ENCODE peak calls at places on chromosome 13, in four cellular contexts. Z is PC-9; M is CD8-positive, alpha-beta T cell; Y is endodermal cell. E is an unnamed sample.

GRCh38 chr13:23488442-23488841 is 54.9 kb upstream of the SACS start:
- DNase-seq in Z (peak; percentile 67), M (no peak), Y (no peak), E (no peak)

GRCh38 chr13:20702945-20703784 is at the start of gene IL17D:
- DNase-seq in Z (peak; percentile 39), M (no peak), Y (peak; percentile 79), E (peak; percentile 37)

GRCh38 chr13:67118277-67118676 is 111.9 kb downstream of the PCDH9 start:
- DNase-seq in Z (no peak), M (no peak), Y (no peak), E (no peak)

GRCh38 chr13:43364210-43365041 is 341.0 kb downstream of the DNAJC15 start:
- DNase-seq in Z (no peak), M (no peak), Y (no peak), E (no peak)

GRCh38 chr13:40064723-40065122 is 409.3 kb downstream of the COG6 start:
- DNase-seq in Z (no peak), M (no peak), Y (no peak), E (no peak)

GRCh38 chr13:31588331-31588730 is 151.0 kb upstream of the RXFP2 start:
- DNase-seq in Z (no peak), M (no peak), Y (no peak), E (no peak)

GRCh38 chr13:80038371-80038770 is 302.6 kb downstream of the SPRY2 start:
- DNase-seq in Z (no peak), M (no peak), Y (no peak), E (no peak)

GRCh38 chr13:30148171-30148754 is 159.1 kb downstream of the KATNAL1 start:
- DNase-seq in Z (no peak), M (peak; percentile 35), Y (no peak), E (peak; percentile 20)

GRCh38 chr13:73429691-73430090 is 370.9 kb downstream of the KLF5 start:
- DNase-seq in Z (peak; percentile 77), M (no peak), Y (no peak), E (no peak)

GRCh38 chr13:112441779-112442310 is 65.7 kb downstream of the SPACA7 start:
- DNase-seq in Z (no peak), M (no peak), Y (peak; percentile 22), E (no peak)

GRCh38 chr13:101757446-101758039 is 305.1 kb downstream of the ITGBL1 start:
- DNase-seq in Z (peak; percentile 58), M (no peak), Y (no peak), E (no peak)

GRCh38 chr13:111506131-111506530 is 185.7 kb downstream of the TEX29 start:
- DNase-seq in Z (no peak), M (no peak), Y (no peak), E (no peak)

GRCh38 chr13:97212540-97213146 is 9.5 kb upstream of the MBNL2 start:
- DNase-seq in Z (peak; percentile 55), M (no peak), Y (peak; percentile 67), E (no peak)

GRCh38 chr13:20190481-20191310 is 2.0 kb downstream of the GJB2 start:
- DNase-seq in Z (no peak), M (no peak), Y (no peak), E (no peak)

GRCh38 chr13:60604058-60604457 is 207.0 kb downstream of the TDRD3 start:
- DNase-seq in Z (no peak), M (no peak), Y (no peak), E (no peak)

GRCh38 chr13:46586766-46587509 is 34.0 kb downstream of the LRCH1 start:
- DNase-seq in Z (no peak), M (no peak), Y (no peak), E (no peak)

GRCh38 chr13:26379831-26380230 is 125.9 kb downstream of the CDK8 start:
- DNase-seq in Z (no peak), M (no peak), Y (no peak), E (no peak)

GRCh38 chr13:26380930-26381329 is 127.0 kb downstream of the CDK8 start:
- DNase-seq in Z (no peak), M (no peak), Y (no peak), E (no peak)

GRCh38 chr13:26377038-26377437 is 123.1 kb downstream of the CDK8 start:
- DNase-seq in Z (no peak), M (no peak), Y (peak; percentile 81), E (no peak)

GRCh38 chr13:26376430-26376829 is 122.5 kb downstream of the CDK8 start:
- DNase-seq in Z (no peak), M (no peak), Y (no peak), E (no peak)

DNA sequence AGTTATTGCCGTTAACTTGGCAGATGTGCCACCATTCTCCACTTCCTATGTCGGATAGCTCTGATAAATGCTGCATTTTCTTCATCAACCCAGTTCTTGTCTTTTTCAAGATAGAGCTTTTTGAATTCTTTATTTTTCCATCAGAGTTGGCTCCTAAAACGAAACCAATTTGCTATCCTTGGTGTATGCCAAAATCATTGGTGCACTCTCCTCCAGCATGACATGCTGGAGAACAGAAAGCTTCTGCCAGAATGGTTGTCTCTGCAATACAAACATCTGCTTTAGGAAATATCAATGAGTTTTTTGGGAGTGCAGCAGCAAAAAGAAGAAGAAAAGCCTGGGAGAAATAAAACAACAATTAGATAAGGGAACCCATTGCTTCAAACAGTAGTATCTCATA is 124.2 kb downstream of the CDK8 start:
- DNase-seq in Z (no peak), M (no peak), Y (no peak), E (no peak)
- TF ChIP-seq CTCF in Z (no peak), M (no peak), Y (no peak), E (no peak)

DNA sequence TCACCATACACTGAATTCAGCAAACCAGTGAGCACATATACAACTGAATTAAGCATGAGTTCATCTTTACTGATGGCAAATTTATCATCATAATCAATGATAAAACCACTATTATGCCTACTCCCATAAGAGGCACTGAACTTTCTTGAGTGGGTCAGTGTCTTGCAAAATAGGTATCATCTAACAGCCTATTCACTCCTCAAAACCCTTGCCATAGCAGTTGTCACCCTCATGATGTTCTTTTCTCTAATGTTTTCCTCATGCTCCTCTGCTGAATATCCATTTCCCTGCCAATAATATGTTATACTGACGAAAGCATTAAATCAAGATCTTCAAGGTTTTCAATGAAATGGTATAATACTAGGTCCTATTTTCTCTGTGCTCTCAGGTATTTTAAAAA is 5.6 kb downstream of the ARGLU1 start:
- DNase-seq in Z (no peak), M (no peak), Y (no peak), E (no peak)
- H3K4me1 ChIP-seq in Z (peaks cover 27% of the 10 kb centered on the region), M (peaks cover 47% of the 10 kb centered on the region), Y (no peaks in the 10 kb centered on the region), E (peaks cover 49% of the 10 kb centered on the region)

GRCh38 chr13:54305377-54305776 is 1276.8 kb downstream of the OLFM4 start:
- DNase-seq in Z (no peak), M (no peak), Y (peak; percentile 65), E (no peak)
- TF ChIP-seq CTCF in Z (no peak), M (no peak), Y (peak; percentile 77), E (no peak)

DNA sequence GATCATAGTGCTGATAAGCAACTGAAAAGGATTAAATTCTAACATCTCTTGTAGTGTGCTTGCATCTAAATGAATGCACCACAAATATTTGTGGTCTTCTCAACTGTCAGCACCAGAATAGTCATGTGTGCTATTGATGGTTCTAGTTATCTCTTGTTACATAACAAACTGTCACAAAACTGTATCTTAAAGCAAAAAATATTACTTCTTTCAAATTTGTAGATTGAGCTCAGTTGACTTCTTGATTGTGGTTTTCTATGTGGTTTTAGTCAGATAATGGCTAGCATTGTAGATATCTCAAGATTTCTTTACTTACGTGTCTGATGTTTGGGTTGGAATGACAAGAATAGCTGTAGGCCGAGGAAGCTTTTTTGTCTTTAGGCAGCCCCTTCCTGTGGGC is 431.3 kb downstream of the SLITRK6 start:
- DNase-seq in Z (no peak), M (no peak), Y (no peak), E (no peak)
- H3K4me1 ChIP-seq in Z (no peaks in the 10 kb centered on the region), M (no peaks in the 10 kb centered on the region), Y (no peaks in the 10 kb centered on the region), E (no peaks in the 10 kb centered on the region)

GRCh38 chr13:98585398-98585754 is 8.5 kb upstream of the STK24 start:
- DNase-seq in Z (no peak), M (no peak), Y (no peak), E (peak; percentile 40)

GRCh38 chr13:98585946-98586345 is 9.0 kb upstream of the STK24 start:
- DNase-seq in Z (no peak), M (no peak), Y (no peak), E (no peak)

GRCh38 chr13:98584668-98585397 is 7.9 kb upstream of the STK24 start:
- DNase-seq in Z (no peak), M (no peak), Y (no peak), E (no peak)

GRCh38 chr13:98582947-98583346 is 6.0 kb upstream of the STK24 start:
- DNase-seq in Z (no peak), M (no peak), Y (no peak), E (no peak)

GRCh38 chr13:98586400-98587144 is 9.7 kb upstream of the STK24 start:
- DNase-seq in Z (peak; percentile 72), M (no peak), Y (no peak), E (no peak)
- TF ChIP-seq CTCF in Z (no peak), M (no peak), Y (no peak), E (no peak)

GRCh38 chr13:50526771-50527567 is 316.5 kb downstream of the DLEU7 start:
- DNase-seq in Z (no peak), M (no peak), Y (no peak), E (no peak)

GRCh38 chr13:50527612-50528509 is 315.6 kb downstream of the DLEU7 start:
- DNase-seq in Z (no peak), M (no peak), Y (no peak), E (no peak)

GRCh38 chr13:50521750-50522149 is 321.7 kb downstream of the DLEU7 start:
- DNase-seq in Z (no peak), M (no peak), Y (no peak), E (no peak)

GRCh38 chr13:50523307-50523706 is 320.2 kb downstream of the DLEU7 start:
- DNase-seq in Z (no peak), M (no peak), Y (no peak), E (no peak)

DNA sequence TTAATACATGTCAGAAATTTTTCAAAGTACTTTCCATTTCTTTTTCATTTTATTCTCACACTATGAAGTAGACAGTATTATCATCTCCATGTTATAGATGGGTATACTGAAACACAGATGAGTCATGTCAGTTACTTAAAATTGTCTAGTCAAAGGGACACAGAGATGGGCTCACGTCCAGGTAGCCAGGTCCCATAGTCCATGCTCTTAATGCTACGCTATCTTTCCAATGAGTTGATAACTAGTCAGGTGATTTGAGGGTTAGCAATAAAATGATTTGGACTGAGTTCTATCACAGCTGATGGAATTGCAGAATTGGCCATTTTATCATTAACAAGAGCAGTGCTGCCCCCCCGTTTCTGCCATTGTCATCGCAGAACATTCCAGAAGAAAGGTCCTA is 319.0 kb downstream of the DLEU7 start:
- DNase-seq in Z (no peak), M (no peak), Y (no peak), E (no peak)
- H3K4me1 ChIP-seq in Z (peaks cover 9% of the 10 kb centered on the region), M (no peaks in the 10 kb centered on the region), Y (no peaks in the 10 kb centered on the region), E (peaks cover 29% of the 10 kb centered on the region)

GRCh38 chr13:76991796-76992547 is at the start of gene CLN5:
- DNase-seq in Z (peak; percentile 83), M (peak; percentile 91), Y (peak; percentile 97), E (peak; percentile 98)
- TF ChIP-seq CTCF in Z (no peak), M (no peak), Y (no peak), E (no peak)

GRCh38 chr13:33232883-33233282 is 52.7 kb downstream of the STARD13 start:
- DNase-seq in Z (no peak), M (no peak), Y (no peak), E (no peak)
- H3K4me1 ChIP-seq in Z (peaks cover 32% of the 10 kb centered on the region), M (no peaks in the 10 kb centered on the region), Y (peaks cover 3% of the 10 kb centered on the region), E (peaks cover 10% of the 10 kb centered on the region)

E was measured in mucosa of descending colon.